ENCODE peak calls at places on chromosome 14, in nine cellular contexts. A, X, Z, Y, F, N, P, W and G are unnamed samples.

GRCh38 chr14:78142994-78143393 is 27.2 kb upstream of the NRXN3 start:
- DNase-seq in W (no peak), Z (no peak), P (no peak), A (no peak), X (no peak), F (no peak), Y (no peak), N (no peak), G (no peak)

GRCh38 chr14:67461341-67461985 is 27.1 kb downstream of the TMEM229B start:
- DNase-seq in Y (no peak), X (no peak), W (no peak), P (no peak), Z (no peak), F (no peak), A (no peak), N (no peak), G (no peak)

GRCh38 chr14:89619616-89620273 is 202.7 kb upstream of the FOXN3 start:
- DNase-seq in Y (no peak), X (no peak), Z (no peak), P (no peak), F (no peak), A (no peak), N (no peak), W (no peak), G (no peak)

GRCh38 chr14:32950584-32950983 is 11.9 kb downstream of the NPAS3 start:
- DNase-seq in Y (no peak), P (no peak), A (no peak), X (no peak), Z (no peak), F (no peak), N (no peak), W (no peak), G (no peak)

GRCh38 chr14:100825691-100826331 is at the start of gene MEG3:
- DNase-seq in Y (peak), P (peak), Z (no peak), X (no peak), A (no peak), N (peak), F (no peak), W (peak), G (peak)

GRCh38 chr14:53924754-53925153 is 31.9 kb downstream of the BMP4 start:
- DNase-seq in N (no peak), F (no peak), P (no peak), A (peak), X (no peak), Z (no peak), Y (no peak), W (no peak), G (peak)

GRCh38 chr14:54483073-54483745 is 5.6 kb downstream of the GMFB start:
- DNase-seq in Y (no peak), A (no peak), N (no peak), F (no peak), P (no peak), Z (no peak), X (no peak), W (no peak), G (no peak)

GRCh38 chr14:29630566-29631160 is 297.0 kb downstream of the PRKD1 start:
- DNase-seq in X (no peak), Z (no peak), Y (no peak), W (no peak), P (no peak), A (no peak), F (no peak), N (no peak), G (no peak)

GRCh38 chr14:36785511-36785910 is 123.9 kb downstream of the PAX9 start:
- DNase-seq in Z (peak), X (no peak), N (no peak), F (no peak), W (no peak), A (no peak), P (no peak), Y (no peak), G (no peak)

GRCh38 chr14:102052522-102052921 is 34.3 kb downstream of the HSP90AA1 start:
- DNase-seq in Z (no peak), Y (no peak), N (no peak), A (no peak), F (no peak), X (no peak), W (no peak), P (no peak), G (no peak)

GRCh38 chr14:103019827-103020226 is 37.5 kb downstream of the CDC42BPB start:
- DNase-seq in Z (no peak), X (no peak), W (no peak), F (no peak), N (no peak), A (no peak), Y (no peak), P (no peak), G (no peak)